ENCODE peak calls at places on chromosomes 4 and X, in four cellular contexts. One of them, this sample, is unnamed.

GRCh38 chr4:182628540-182628939 is 288.6 kb downstream of the DCTD start:
- DNase-seq in AG20443: no peak
- DNase-seq in dorsolateral prefrontal cortex: no peak
- DNase-seq in activated T-helper 1 cell treated with Interleukin-2 at 50 U/mL for 16 hours: no peak
- DNase-seq in this sample: no peak

GRCh38 chr4:54553001-54553400 is 104.8 kb upstream of the KIT start:
- DNase-seq in AG20443: peak
- DNase-seq in dorsolateral prefrontal cortex: no peak
- DNase-seq in activated T-helper 1 cell treated with Interleukin-2 at 50 U/mL for 16 hours: no peak
- DNase-seq in this sample: no peak

GRCh38 chr4:6270691-6271121 is 1.1 kb downstream of the WFS1 start:
- DNase-seq in dorsolateral prefrontal cortex: peak
- DNase-seq in activated T-helper 1 cell treated with Interleukin-2 at 50 U/mL for 16 hours: no peak
- DNase-seq in AG20443: peak
- DNase-seq in this sample: no peak

GRCh38 chr4:101856149-101856548 is 65.6 kb downstream of the BANK1 start:
- DNase-seq in dorsolateral prefrontal cortex: no peak
- DNase-seq in AG20443: no peak
- DNase-seq in activated T-helper 1 cell treated with Interleukin-2 at 50 U/mL for 16 hours: no peak
- DNase-seq in this sample: no peak

GRCh38 chrX:148417934-148418333 is 82.5 kb upstream of the AFF2 start:
- DNase-seq in activated T-helper 1 cell treated with Interleukin-2 at 50 U/mL for 16 hours: no peak
- DNase-seq in AG20443: peak
- DNase-seq in dorsolateral prefrontal cortex: no peak
- DNase-seq in this sample: no peak

GRCh38 chrX:68675466-68675865 is 28.0 kb downstream of the STARD8 start:
- DNase-seq in dorsolateral prefrontal cortex: no peak
- DNase-seq in activated T-helper 1 cell treated with Interleukin-2 at 50 U/mL for 16 hours: no peak
- DNase-seq in AG20443: no peak
- DNase-seq in this sample: no peak

GRCh38 chrX:17266171-17266570 is 108.8 kb upstream of the NHS start:
- DNase-seq in AG20443: no peak
- DNase-seq in activated T-helper 1 cell treated with Interleukin-2 at 50 U/mL for 16 hours: no peak
- DNase-seq in dorsolateral prefrontal cortex: no peak
- DNase-seq in this sample: no peak

GRCh38 chr4:5890063-5890727 is 2.7 kb downstream of the CRMP1 start:
- DNase-seq in dorsolateral prefrontal cortex: peak
- DNase-seq in activated T-helper 1 cell treated with Interleukin-2 at 50 U/mL for 16 hours: no peak
- DNase-seq in AG20443: no peak
- DNase-seq in this sample: no peak

GRCh38 chr4:53688186-53688790 is 97.0 kb upstream of the LNX1 start:
- DNase-seq in dorsolateral prefrontal cortex: no peak
- DNase-seq in activated T-helper 1 cell treated with Interleukin-2 at 50 U/mL for 16 hours: no peak
- DNase-seq in AG20443: peak
- DNase-seq in this sample: no peak

GRCh38 chr4:53147179-53147578 is 218.7 kb downstream of the SCFD2 start:
- DNase-seq in activated T-helper 1 cell treated with Interleukin-2 at 50 U/mL for 16 hours: no peak
- DNase-seq in AG20443: no peak
- DNase-seq in dorsolateral prefrontal cortex: no peak
- DNase-seq in this sample: no peak

GRCh38 chr4:38868055-38868965 is 704 bp downstream of the FAM114A1 start:
- DNase-seq in activated T-helper 1 cell treated with Interleukin-2 at 50 U/mL for 16 hours: no peak
- DNase-seq in dorsolateral prefrontal cortex: no peak
- DNase-seq in AG20443: peak
- DNase-seq in this sample: no peak

GRCh38 chrX:115649461-115650063 is 88.6 kb downstream of the PLS3 start:
- DNase-seq in dorsolateral prefrontal cortex: no peak
- DNase-seq in AG20443: no peak
- DNase-seq in activated T-helper 1 cell treated with Interleukin-2 at 50 U/mL for 16 hours: no peak
- DNase-seq in this sample: no peak

GRCh38 chr4:121876976-121877773 is 6.9 kb upstream of the BBS7 start:
- DNase-seq in AG20443: no peak
- DNase-seq in dorsolateral prefrontal cortex: no peak
- DNase-seq in activated T-helper 1 cell treated with Interleukin-2 at 50 U/mL for 16 hours: no peak
- DNase-seq in this sample: no peak

GRCh38 chrX:103792916-103793540 is 16.4 kb downstream of the PLP1 start:
- DNase-seq in dorsolateral prefrontal cortex: no peak
- DNase-seq in activated T-helper 1 cell treated with Interleukin-2 at 50 U/mL for 16 hours: no peak
- DNase-seq in AG20443: peak
- DNase-seq in this sample: no peak

GRCh38 chr4:124262211-124263179 is 450.0 kb downstream of the ANKRD50 start:
- DNase-seq in AG20443: peak
- DNase-seq in dorsolateral prefrontal cortex: peak
- DNase-seq in activated T-helper 1 cell treated with Interleukin-2 at 50 U/mL for 16 hours: no peak
- DNase-seq in this sample: peak

GRCh38 chr4:54318904-54319303 is 89.8 kb downstream of the PDGFRA start:
- DNase-seq in AG20443: peak
- DNase-seq in dorsolateral prefrontal cortex: no peak
- DNase-seq in activated T-helper 1 cell treated with Interleukin-2 at 50 U/mL for 16 hours: no peak
- DNase-seq in this sample: no peak

GRCh38 chrX:18666614-18667013 is 5.3 kb downstream of the RS1 start:
- DNase-seq in activated T-helper 1 cell treated with Interleukin-2 at 50 U/mL for 16 hours: no peak
- DNase-seq in dorsolateral prefrontal cortex: no peak
- DNase-seq in AG20443: no peak
- DNase-seq in this sample: no peak

GRCh38 chrX:94721386-94721785 is 1047.4 kb downstream of the FAM133A start:
- DNase-seq in AG20443: no peak
- DNase-seq in activated T-helper 1 cell treated with Interleukin-2 at 50 U/mL for 16 hours: no peak
- DNase-seq in dorsolateral prefrontal cortex: no peak
- DNase-seq in this sample: no peak

GRCh38 chr4:179664628-179665027 is 2222.4 kb upstream of the AGA start:
- DNase-seq in AG20443: no peak
- DNase-seq in dorsolateral prefrontal cortex: no peak
- DNase-seq in activated T-helper 1 cell treated with Interleukin-2 at 50 U/mL for 16 hours: no peak
- DNase-seq in this sample: no peak

GRCh38 chrX:97306771-97307470 is 423.2 kb downstream of the RPA4 start:
- DNase-seq in dorsolateral prefrontal cortex: no peak
- DNase-seq in activated T-helper 1 cell treated with Interleukin-2 at 50 U/mL for 16 hours: no peak
- DNase-seq in AG20443: no peak
- DNase-seq in this sample: no peak

GRCh38 chr4:74675673-74676279 is 118.5 kb downstream of the BTC start:
- DNase-seq in dorsolateral prefrontal cortex: no peak
- DNase-seq in AG20443: peak
- DNase-seq in activated T-helper 1 cell treated with Interleukin-2 at 50 U/mL for 16 hours: no peak
- DNase-seq in this sample: no peak

GRCh38 chr4:176833416-176833815 is 40.7 kb upstream of the VEGFC start:
- DNase-seq in AG20443: peak
- DNase-seq in dorsolateral prefrontal cortex: no peak
- DNase-seq in activated T-helper 1 cell treated with Interleukin-2 at 50 U/mL for 16 hours: no peak
- DNase-seq in this sample: no peak

GRCh38 chr4:41324861-41325260 is 68.1 kb downstream of the UCHL1 start:
- DNase-seq in AG20443: no peak
- DNase-seq in activated T-helper 1 cell treated with Interleukin-2 at 50 U/mL for 16 hours: no peak
- DNase-seq in dorsolateral prefrontal cortex: no peak
- DNase-seq in this sample: no peak

GRCh38 chrX:152907084-152907651 is 9.3 kb downstream of the ZNF185 start:
- DNase-seq in AG20443: peak
- DNase-seq in dorsolateral prefrontal cortex: peak
- DNase-seq in activated T-helper 1 cell treated with Interleukin-2 at 50 U/mL for 16 hours: no peak
- DNase-seq in this sample: no peak

GRCh38 chr4:31655328-31655727 is 935.2 kb downstream of the PCDH7 start:
- DNase-seq in AG20443: no peak
- DNase-seq in activated T-helper 1 cell treated with Interleukin-2 at 50 U/mL for 16 hours: no peak
- DNase-seq in dorsolateral prefrontal cortex: no peak
- DNase-seq in this sample: no peak

GRCh38 chrX:132614297-132614696 is 125.5 kb upstream of the MBNL3 start:
- DNase-seq in dorsolateral prefrontal cortex: no peak
- DNase-seq in activated T-helper 1 cell treated with Interleukin-2 at 50 U/mL for 16 hours: no peak
- DNase-seq in AG20443: no peak
- DNase-seq in this sample: no peak

GRCh38 chr4:169791527-169792156 is 33.9 kb upstream of the HPF1 start:
- DNase-seq in AG20443: peak
- DNase-seq in dorsolateral prefrontal cortex: peak
- DNase-seq in activated T-helper 1 cell treated with Interleukin-2 at 50 U/mL for 16 hours: no peak
- DNase-seq in this sample: no peak

GRCh38 chrX:34382416-34382815 is 250.3 kb upstream of the FAM47A start:
- DNase-seq in dorsolateral prefrontal cortex: no peak
- DNase-seq in activated T-helper 1 cell treated with Interleukin-2 at 50 U/mL for 16 hours: no peak
- DNase-seq in AG20443: no peak
- DNase-seq in this sample: no peak